ENCODE peak calls at places on chromosomes 5 and 9, in six cellular contexts. One of them, this sample, is unnamed.

GRCh38 chr9:107784235-107784958 is 294.8 kb upstream of the KLF4 start:
- DNase-seq in OCI-LY7: no peak
- DNase-seq in HCT116: peak; percentile 15
- DNase-seq in GM23338: no peak
- DNase-seq in GM23248: peak; percentile 92
- DNase-seq in MM.1S: no peak
- DNase-seq in this sample: no peak

GRCh38 chr5:72138943-72139467 is 31.7 kb downstream of the MAP1B start:
- DNase-seq in OCI-LY7: no peak
- DNase-seq in HCT116: no peak
- DNase-seq in GM23338: no peak
- DNase-seq in GM23248: peak; percentile 97
- DNase-seq in MM.1S: no peak
- DNase-seq in this sample: no peak

GRCh38 chr9:33718987-33719386 is 76.4 kb upstream of the PRSS3 start:
- DNase-seq in OCI-LY7: no peak
- DNase-seq in HCT116: no peak
- DNase-seq in GM23338: no peak
- DNase-seq in GM23248: peak; percentile 68
- DNase-seq in MM.1S: no peak
- DNase-seq in this sample: no peak

GRCh38 chr5:30804739-30805313 is 388.7 kb upstream of the CDH6 start:
- DNase-seq in OCI-LY7: no peak
- DNase-seq in HCT116: no peak
- DNase-seq in GM23338: peak; percentile 41
- DNase-seq in GM23248: peak; percentile 10
- DNase-seq in MM.1S: no peak
- DNase-seq in this sample: peak; percentile 20

GRCh38 chr5:3925935-3926334 is 330.3 kb downstream of the IRX1 start:
- DNase-seq in OCI-LY7: no peak
- DNase-seq in HCT116: no peak
- DNase-seq in GM23338: no peak
- DNase-seq in GM23248: no peak
- DNase-seq in MM.1S: no peak
- DNase-seq in this sample: no peak

GRCh38 chr9:94853887-94854286 is 127.4 kb downstream of the AOPEP start:
- DNase-seq in OCI-LY7: no peak
- DNase-seq in HCT116: peak; percentile 75
- DNase-seq in GM23338: no peak
- DNase-seq in GM23248: no peak
- DNase-seq in MM.1S: no peak
- DNase-seq in this sample: no peak

GRCh38 chr9:32863291-32863690 is 80.0 kb downstream of the TMEM215 start:
- DNase-seq in OCI-LY7: no peak
- DNase-seq in HCT116: no peak
- DNase-seq in GM23338: no peak
- DNase-seq in GM23248: no peak
- DNase-seq in MM.1S: no peak
- DNase-seq in this sample: no peak

GRCh38 chr5:93585054-93585751 is 2.2 kb downstream of the NR2F1 start:
- DNase-seq in OCI-LY7: no peak
- DNase-seq in HCT116: no peak
- DNase-seq in GM23338: peak; percentile 67
- DNase-seq in GM23248: peak; percentile 66
- DNase-seq in MM.1S: peak; percentile 10
- DNase-seq in this sample: peak; percentile 67

GRCh38 chr9:22244141-22245011 is 202.2 kb upstream of the DMRTA1 start:
- DNase-seq in OCI-LY7: peak; percentile 70
- DNase-seq in HCT116: peak; percentile 40
- DNase-seq in GM23338: peak; percentile 69
- DNase-seq in GM23248: peak; percentile 78
- DNase-seq in MM.1S: peak; percentile 68
- DNase-seq in this sample: peak; percentile 53

GRCh38 chr9:128340691-128341434 is 536 bp downstream of the SLC27A4 start:
- DNase-seq in OCI-LY7: no peak
- DNase-seq in HCT116: no peak
- DNase-seq in GM23338: peak; percentile 48
- DNase-seq in GM23248: peak; percentile 38
- DNase-seq in MM.1S: peak; percentile 8
- DNase-seq in this sample: peak; percentile 48

GRCh38 chr9:89597711-89598707 is 6.8 kb upstream of the GADD45G start:
- DNase-seq in OCI-LY7: peak; percentile 68
- DNase-seq in HCT116: no peak
- DNase-seq in GM23338: peak; percentile 85
- DNase-seq in GM23248: peak; percentile 68
- DNase-seq in MM.1S: peak; percentile 70
- DNase-seq in this sample: peak; percentile 74

GRCh38 chr5:149829954-149830353 is 99.8 kb downstream of the PPARGC1B start:
- DNase-seq in OCI-LY7: peak; percentile 37
- DNase-seq in HCT116: no peak
- DNase-seq in GM23338: peak; percentile 48
- DNase-seq in GM23248: no peak
- DNase-seq in MM.1S: no peak
- DNase-seq in this sample: peak; percentile 33

GRCh38 chr5:159602434-159602833 is 272.1 kb upstream of the IL12B start:
- DNase-seq in OCI-LY7: no peak
- DNase-seq in HCT116: no peak
- DNase-seq in GM23338: no peak
- DNase-seq in GM23248: peak; percentile 11
- DNase-seq in MM.1S: no peak
- DNase-seq in this sample: no peak

GRCh38 chr5:59744531-59744992 is 149.0 kb downstream of the PDE4D start:
- DNase-seq in OCI-LY7: no peak
- DNase-seq in HCT116: no peak
- DNase-seq in GM23338: no peak
- DNase-seq in GM23248: peak; percentile 71
- DNase-seq in MM.1S: no peak
- DNase-seq in this sample: no peak

GRCh38 chr5:82355921-82356454 is 77.8 kb upstream of the RPS23 start:
- DNase-seq in OCI-LY7: no peak
- DNase-seq in HCT116: no peak
- DNase-seq in GM23338: no peak
- DNase-seq in GM23248: peak; percentile 67
- DNase-seq in MM.1S: no peak
- DNase-seq in this sample: no peak

GRCh38 chr9:106284300-106284699 is 578.7 kb upstream of the ZNF462 start:
- DNase-seq in OCI-LY7: no peak
- DNase-seq in HCT116: no peak
- DNase-seq in GM23338: peak; percentile 63
- DNase-seq in GM23248: peak; percentile 0
- DNase-seq in MM.1S: no peak
- DNase-seq in this sample: peak; percentile 62

GRCh38 chr5:44388504-44389409 is 463 bp downstream of the FGF10 start:
- DNase-seq in OCI-LY7: no peak
- DNase-seq in HCT116: no peak
- DNase-seq in GM23338: peak; percentile 45
- DNase-seq in GM23248: peak; percentile 41
- DNase-seq in MM.1S: no peak
- DNase-seq in this sample: peak; percentile 46

GRCh38 chr9:35736201-35736633 is 3.8 kb downstream of the CREB3 start:
- DNase-seq in OCI-LY7: peak; percentile 83
- DNase-seq in HCT116: peak; percentile 64
- DNase-seq in GM23338: peak; percentile 87
- DNase-seq in GM23248: peak; percentile 82
- DNase-seq in MM.1S: peak; percentile 73
- DNase-seq in this sample: peak; percentile 87

GRCh38 chr9:134420974-134421432 is 94.7 kb downstream of the RXRA start:
- DNase-seq in OCI-LY7: no peak
- DNase-seq in HCT116: no peak
- DNase-seq in GM23338: no peak
- DNase-seq in GM23248: no peak
- DNase-seq in MM.1S: no peak
- DNase-seq in this sample: no peak

GRCh38 chr5:59500014-59500413 is 393.5 kb downstream of the PDE4D start:
- DNase-seq in OCI-LY7: no peak
- DNase-seq in HCT116: no peak
- DNase-seq in GM23338: no peak
- DNase-seq in GM23248: no peak
- DNase-seq in MM.1S: no peak
- DNase-seq in this sample: no peak

GRCh38 chr5:86797677-86798076 is 179.9 kb downstream of the COX7C start:
- DNase-seq in OCI-LY7: no peak
- DNase-seq in HCT116: no peak
- DNase-seq in GM23338: peak; percentile 88
- DNase-seq in GM23248: no peak
- DNase-seq in MM.1S: no peak
- DNase-seq in this sample: peak; percentile 60

GRCh38 chr5:120405923-120406322 is 58.2 kb upstream of the PRR16 start:
- DNase-seq in OCI-LY7: no peak
- DNase-seq in HCT116: no peak
- DNase-seq in GM23338: no peak
- DNase-seq in GM23248: peak; percentile 50
- DNase-seq in MM.1S: peak; percentile 55
- DNase-seq in this sample: no peak

GRCh38 chr9:15513335-15513734 is 2.6 kb upstream of the PSIP1 start:
- DNase-seq in OCI-LY7: peak; percentile 55
- DNase-seq in HCT116: peak; percentile 41
- DNase-seq in GM23338: peak; percentile 84
- DNase-seq in GM23248: peak; percentile 57
- DNase-seq in MM.1S: no peak
- DNase-seq in this sample: peak; percentile 66

GRCh38 chr5:61231813-61232212 is 69.5 kb upstream of the SMIM15 start:
- DNase-seq in OCI-LY7: no peak
- DNase-seq in HCT116: no peak
- DNase-seq in GM23338: no peak
- DNase-seq in GM23248: no peak
- DNase-seq in MM.1S: no peak
- DNase-seq in this sample: no peak

GRCh38 chr9:126822278-126822677 is 17.4 kb downstream of the ZBTB43 start:
- DNase-seq in OCI-LY7: no peak
- DNase-seq in HCT116: no peak
- DNase-seq in GM23338: no peak
- DNase-seq in GM23248: no peak
- DNase-seq in MM.1S: no peak
- DNase-seq in this sample: no peak

GRCh38 chr5:133913413-133914155 is 54.8 kb downstream of the C5orf15 start:
- DNase-seq in OCI-LY7: no peak
- DNase-seq in HCT116: no peak
- DNase-seq in GM23338: no peak
- DNase-seq in GM23248: no peak
- DNase-seq in MM.1S: no peak
- DNase-seq in this sample: no peak

GRCh38 chr5:79025054-79025465 is 40.0 kb upstream of the ARSB start:
- DNase-seq in OCI-LY7: peak; percentile 59
- DNase-seq in HCT116: peak; percentile 33
- DNase-seq in GM23338: peak; percentile 79
- DNase-seq in GM23248: peak; percentile 74
- DNase-seq in MM.1S: peak; percentile 44
- DNase-seq in this sample: peak; percentile 81

GRCh38 chr9:128383791-128384190 is 12.6 kb downstream of the URM1 start:
- DNase-seq in OCI-LY7: no peak
- DNase-seq in HCT116: no peak
- DNase-seq in GM23338: no peak
- DNase-seq in GM23248: no peak
- DNase-seq in MM.1S: no peak
- DNase-seq in this sample: no peak

GRCh38 chr5:64625678-64626077 is 64.6 kb upstream of the SHISAL2B start:
- DNase-seq in OCI-LY7: no peak
- DNase-seq in HCT116: no peak
- DNase-seq in GM23338: no peak
- DNase-seq in GM23248: peak; percentile 28
- DNase-seq in MM.1S: no peak
- DNase-seq in this sample: no peak

GRCh38 chr9:90773593-90773992 is 28.0 kb upstream of the SYK start:
- DNase-seq in OCI-LY7: peak; percentile 66
- DNase-seq in HCT116: no peak
- DNase-seq in GM23338: peak; percentile 39
- DNase-seq in GM23248: peak; percentile 3
- DNase-seq in MM.1S: peak; percentile 48
- DNase-seq in this sample: peak; percentile 49

GRCh38 chr9:17688834-17689233 is 110.0 kb downstream of the SH3GL2 start:
- DNase-seq in OCI-LY7: no peak
- DNase-seq in HCT116: no peak
- DNase-seq in GM23338: no peak
- DNase-seq in GM23248: no peak
- DNase-seq in MM.1S: no peak
- DNase-seq in this sample: no peak

GRCh38 chr5:56849671-56850070 is 34.3 kb downstream of the MAP3K1 start:
- DNase-seq in OCI-LY7: no peak
- DNase-seq in HCT116: no peak
- DNase-seq in GM23338: no peak
- DNase-seq in GM23248: no peak
- DNase-seq in MM.1S: peak; percentile 46
- DNase-seq in this sample: no peak

GRCh38 chr5:56853710-56854109 is 38.4 kb downstream of the MAP3K1 start:
- DNase-seq in OCI-LY7: no peak
- DNase-seq in HCT116: no peak
- DNase-seq in GM23338: no peak
- DNase-seq in GM23248: no peak
- DNase-seq in MM.1S: no peak
- DNase-seq in this sample: no peak

GRCh38 chr5:56852228-56853000 is 37.1 kb downstream of the MAP3K1 start:
- DNase-seq in OCI-LY7: no peak
- DNase-seq in HCT116: no peak
- DNase-seq in GM23338: no peak
- DNase-seq in GM23248: no peak
- DNase-seq in MM.1S: peak; percentile 69
- DNase-seq in this sample: no peak

GRCh38 chr5:56850423-56850822 is 35.1 kb downstream of the MAP3K1 start:
- DNase-seq in OCI-LY7: no peak
- DNase-seq in HCT116: no peak
- DNase-seq in GM23338: no peak
- DNase-seq in GM23248: no peak
- DNase-seq in MM.1S: no peak
- DNase-seq in this sample: no peak

GRCh38 chr5:56851258-56851941 is 36.1 kb downstream of the MAP3K1 start:
- DNase-seq in OCI-LY7: no peak
- DNase-seq in HCT116: no peak
- DNase-seq in GM23338: no peak
- DNase-seq in GM23248: no peak
- DNase-seq in MM.1S: no peak
- DNase-seq in this sample: no peak
- TF ChIP-seq EZH2phosphoT487 in OCI-LY7: no peak
- TF ChIP-seq EZH2phosphoT487 in HCT116: no peak
- TF ChIP-seq EZH2phosphoT487 in GM23338: no peak
- TF ChIP-seq EZH2phosphoT487 in GM23248: no peak
- TF ChIP-seq EZH2phosphoT487 in MM.1S: no peak
- TF ChIP-seq EZH2phosphoT487 in this sample: no peak

GRCh38 chr5:1555011-1555807 is 31.4 kb upstream of the LPCAT1 start:
- DNase-seq in OCI-LY7: no peak
- DNase-seq in HCT116: peak; percentile 19
- DNase-seq in GM23338: no peak
- DNase-seq in GM23248: peak; percentile 78
- DNase-seq in MM.1S: no peak
- DNase-seq in this sample: no peak
- TF ChIP-seq EZH2phosphoT487 in OCI-LY7: no peak
- TF ChIP-seq EZH2phosphoT487 in HCT116: no peak
- TF ChIP-seq EZH2phosphoT487 in GM23338: no peak
- TF ChIP-seq EZH2phosphoT487 in GM23248: no peak
- TF ChIP-seq EZH2phosphoT487 in MM.1S: no peak
- TF ChIP-seq EZH2phosphoT487 in this sample: no peak

GRCh38 chr9:123322771-123323481 is 33.1 kb upstream of the CRB2 start:
- DNase-seq in OCI-LY7: peak; percentile 87
- DNase-seq in HCT116: no peak
- DNase-seq in GM23338: no peak
- DNase-seq in GM23248: no peak
- DNase-seq in MM.1S: peak; percentile 83
- DNase-seq in this sample: no peak
- TF ChIP-seq EZH2phosphoT487 in OCI-LY7: no peak
- TF ChIP-seq EZH2phosphoT487 in HCT116: no peak
- TF ChIP-seq EZH2phosphoT487 in GM23338: no peak
- TF ChIP-seq EZH2phosphoT487 in GM23248: no peak
- TF ChIP-seq EZH2phosphoT487 in MM.1S: no peak
- TF ChIP-seq EZH2phosphoT487 in this sample: no peak

GRCh38 chr5:96080557-96080956 is 118.9 kb upstream of the ELL2 start:
- DNase-seq in OCI-LY7: no peak
- DNase-seq in HCT116: no peak
- DNase-seq in GM23338: no peak
- DNase-seq in GM23248: peak; percentile 69
- DNase-seq in MM.1S: no peak
- DNase-seq in this sample: no peak
- TF ChIP-seq EZH2phosphoT487 in OCI-LY7: no peak
- TF ChIP-seq EZH2phosphoT487 in HCT116: no peak
- TF ChIP-seq EZH2phosphoT487 in GM23338: no peak
- TF ChIP-seq EZH2phosphoT487 in GM23248: no peak
- TF ChIP-seq EZH2phosphoT487 in MM.1S: no peak
- TF ChIP-seq EZH2phosphoT487 in this sample: no peak